ENCODE peak calls at places on chromosomes 1 and 21, in eight cellular contexts. W, N, S, G, A, D, M and L are unnamed samples.

GRCh38 chr1:172670791-172671190 is 11.9 kb downstream of the FASLG start:
- DNase-seq in G (no peak), M (no peak), A (no peak), D (no peak), N (no peak), W (no peak), S (no peak), L (no peak)

GRCh38 chr1:32705516-32705915 is 2.9 kb upstream of the SYNC start:
- DNase-seq in M (no peak), G (no peak), S (no peak), A (no peak), W (no peak), D (no peak), N (no peak), L (no peak)

GRCh38 chr1:116847688-116848531 is 61.8 kb upstream of the PTGFRN start:
- DNase-seq in D (no peak), N (no peak), W (no peak), A (no peak), M (no peak), G (peak), S (no peak), L (no peak)

GRCh38 chr1:84298688-84299535 is 2.6 kb upstream of the SAMD13 start:
- DNase-seq in N (no peak), D (peak), G (peak), M (peak), W (peak), S (no peak), A (peak), L (no peak)

GRCh38 chr1:223667484-223668182 is 2.1 kb upstream of the CAPN8 start:
- DNase-seq in G (no peak), D (no peak), A (no peak), W (no peak), N (no peak), M (no peak), S (no peak), L (no peak)

GRCh38 chr1:112894561-112895011 is 61.4 kb downstream of the SLC16A1 start:
- DNase-seq in S (no peak), D (no peak), M (no peak), N (no peak), W (no peak), G (no peak), A (no peak), L (peak)

GRCh38 chr1:155323729-155324040 is 3.0 kb downstream of the RUSC1 start:
- DNase-seq in D (peak), W (peak), G (peak), A (peak), N (peak), S (peak), M (peak), L (peak)

GRCh38 chr1:9317591-9318331 is 25.1 kb downstream of the SPSB1 start:
- DNase-seq in A (no peak), M (no peak), N (no peak), S (no peak), W (no peak), D (no peak), G (no peak), L (no peak)

GRCh38 chr21:41428847-41429246 is 2.8 kb downstream of the MX1 start:
- DNase-seq in W (no peak), A (no peak), N (no peak), D (no peak), S (no peak), M (no peak), G (no peak), L (no peak)

GRCh38 chr1:55400560-55400959 is 185.4 kb upstream of the USP24 start:
- DNase-seq in D (no peak), A (no peak), M (no peak), S (no peak), N (no peak), G (no peak), W (no peak), L (no peak)

GRCh38 chr1:53653200-53653575 is 85.8 kb downstream of the GLIS1 start:
- DNase-seq in A (no peak), N (no peak), W (no peak), D (no peak), M (no peak), G (no peak), S (no peak), L (no peak)

GRCh38 chr1:28811766-28812668 is at the start of gene OPRD1:
- DNase-seq in A (peak), W (peak), N (no peak), G (no peak), D (no peak), S (no peak), M (peak), L (no peak)

GRCh38 chr1:6347641-6348487 is 45.7 kb downstream of the ACOT7 start:
- DNase-seq in A (peak), N (no peak), M (peak), W (peak), D (peak), G (peak), S (no peak), L (no peak)

GRCh38 chr21:23968722-23969647 is 1638.3 kb downstream of the MRPL39 start:
- DNase-seq in N (no peak), D (peak), G (peak), M (peak), W (peak), A (no peak), S (no peak), L (no peak)

GRCh38 chr1:48677306-48678287 is 99.1 kb downstream of the BEND5 start:
- DNase-seq in W (peak), G (peak), S (peak), D (peak), A (peak), M (peak), N (no peak), L (no peak)

GRCh38 chr1:167332503-167332902 is 111.8 kb downstream of the POU2F1 start:
- DNase-seq in A (no peak), S (no peak), N (no peak), D (peak), M (no peak), W (no peak), G (no peak), L (no peak)

GRCh38 chr1:10626781-10627410 is 152.1 kb downstream of the PEX14 start:
- DNase-seq in G (no peak), M (no peak), S (no peak), D (no peak), W (no peak), A (no peak), N (no peak), L (no peak)

GRCh38 chr1:248421384-248421783 is 18.5 kb downstream of the OR2T1 start:
- DNase-seq in M (no peak), D (no peak), S (no peak), G (no peak), W (no peak), A (no peak), N (no peak), L (no peak)

GRCh38 chr1:31723828-31724359 is 20.1 kb upstream of the COL16A1 start:
- DNase-seq in W (no peak), A (peak), G (peak), D (peak), N (no peak), S (peak), M (peak), L (no peak)

GRCh38 chr1:58784758-58785423 is 1.0 kb upstream of the JUN start:
- DNase-seq in M (peak), D (peak), S (peak), W (peak), N (peak), A (peak), G (peak), L (peak)

GRCh38 chr1:169892819-169893644 is 664 bp downstream of the SCYL3 start:
- DNase-seq in N (no peak), D (no peak), W (no peak), G (peak), M (no peak), A (no peak), S (no peak), L (peak)

GRCh38 chr1:27878787-27879335 is 6.5 kb downstream of the THEMIS2 start:
- DNase-seq in W (no peak), G (no peak), N (no peak), A (no peak), S (no peak), M (no peak), D (no peak), L (no peak)

GRCh38 chr1:81030441-81030840 is 770.3 kb upstream of the ADGRL2 start:
- DNase-seq in S (no peak), A (no peak), N (no peak), W (no peak), D (no peak), M (no peak), G (no peak), L (no peak)

GRCh38 chr1:1841575-1841991 is 49.3 kb downstream of the GNB1 start:
- DNase-seq in G (no peak), M (no peak), W (no peak), D (no peak), A (no peak), S (no peak), N (no peak), L (no peak)

GRCh38 chr1:17451731-17452130 is 12.3 kb upstream of the RCC2 start:
- DNase-seq in A (no peak), N (no peak), W (no peak), S (no peak), G (no peak), M (no peak), D (no peak), L (no peak)

GRCh38 chr1:85857991-85858390 is 149.8 kb upstream of the ZNHIT6 start:
- DNase-seq in M (no peak), N (no peak), W (no peak), A (no peak), D (no peak), G (no peak), S (no peak), L (no peak)

GRCh38 chr1:61980561-61980960 is 214.1 kb upstream of the L1TD1 start:
- DNase-seq in N (no peak), W (no peak), M (no peak), S (no peak), D (no peak), A (no peak), G (no peak), L (no peak)

GRCh38 chr1:54400321-54400720 is 5.9 kb downstream of the SSBP3 start:
- DNase-seq in G (peak), S (no peak), A (no peak), M (no peak), D (no peak), N (no peak), W (no peak), L (no peak)

GRCh38 chr1:194174528-194174927 is 988.1 kb upstream of the B3GALT2 start:
- DNase-seq in A (no peak), M (no peak), S (no peak), G (no peak), W (no peak), D (no peak), N (no peak), L (no peak)

GRCh38 chr1:31215083-31215570 is 24.6 kb downstream of the NKAIN1 start:
- DNase-seq in W (no peak), M (no peak), D (no peak), N (no peak), G (no peak), S (no peak), A (no peak), L (no peak)

GRCh38 chr1:67735806-67736627 is 51.0 kb downstream of the GADD45A start:
- DNase-seq in S (peak), D (no peak), N (peak), A (no peak), W (peak), G (peak), M (peak), L (peak)

GRCh38 chr1:112172294-112172882 is 182.9 kb upstream of the KCND3 start:
- DNase-seq in S (peak), D (peak), W (no peak), A (peak), M (peak), N (no peak), G (no peak), L (no peak)

GRCh38 chr1:17709981-17710380 is 45.2 kb upstream of the ACTL8 start:
- DNase-seq in M (no peak), S (no peak), N (no peak), G (no peak), W (no peak), A (no peak), D (no peak), L (no peak)

GRCh38 chr1:159443063-159443750 is 3.7 kb downstream of the OR10J1 start:
- DNase-seq in A (no peak), N (no peak), M (no peak), D (no peak), W (no peak), G (no peak), S (no peak), L (no peak)

GRCh38 chr1:159442428-159442827 is 2.9 kb downstream of the OR10J1 start:
- DNase-seq in W (no peak), D (no peak), S (no peak), N (no peak), M (no peak), A (no peak), G (no peak), L (no peak)

GRCh38 chr1:159441360-159441759 is 1.8 kb downstream of the OR10J1 start:
- DNase-seq in S (no peak), A (no peak), N (no peak), G (no peak), M (no peak), W (no peak), D (no peak), L (no peak)

GRCh38 chr1:159448181-159448580 is 8.7 kb downstream of the OR10J1 start:
- DNase-seq in A (no peak), G (no peak), M (no peak), W (no peak), N (no peak), D (no peak), S (no peak), L (no peak)

DNA sequence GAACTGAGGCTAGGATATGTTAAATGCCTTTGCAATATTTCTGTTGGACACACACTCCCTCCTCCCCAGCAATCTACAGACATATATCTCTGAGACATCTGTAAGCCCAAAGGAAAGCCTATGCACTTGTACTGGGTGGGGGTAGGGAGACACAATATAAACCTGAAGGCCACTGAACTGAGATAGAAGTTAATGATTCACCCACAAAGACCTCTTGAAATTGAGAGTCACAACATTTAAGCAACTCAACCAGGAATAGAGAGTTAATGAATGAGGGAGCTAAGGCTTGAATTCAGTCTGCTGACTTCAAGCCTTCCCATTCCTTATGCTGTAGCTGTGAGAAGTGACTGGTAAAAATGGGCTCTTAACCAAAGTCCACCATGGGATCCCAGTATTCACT is 5.0 kb downstream of the OR10J1 start:
- DNase-seq in S (no peak), W (no peak), N (no peak), A (no peak), M (no peak), D (no peak), G (no peak), L (no peak)
- TF ChIP-seq CTCF in S (no peak), W (no peak), N (no peak), A (no peak), M (no peak), D (no peak), G (no peak), L (no peak)

GRCh38 chr1:178057131-178057765 is 36.7 kb upstream of the RASAL2 start:
- DNase-seq in G (no peak), M (no peak), W (no peak), A (no peak), S (no peak), N (no peak), D (no peak), L (no peak)

GRCh38 chr1:178057863-178058576 is 35.9 kb upstream of the RASAL2 start:
- DNase-seq in S (peak), M (no peak), N (no peak), G (no peak), A (no peak), D (no peak), W (no peak), L (peak)

GRCh38 chr1:178052650-178053461 is 41.0 kb upstream of the RASAL2 start:
- DNase-seq in G (no peak), W (no peak), A (no peak), N (no peak), D (no peak), M (no peak), S (no peak), L (no peak)

GRCh38 chr1:178055779-178056471 is 38.0 kb upstream of the RASAL2 start:
- DNase-seq in G (peak), M (no peak), A (no peak), N (no peak), D (no peak), S (no peak), W (no peak), L (no peak)

GRCh38 chr1:178055093-178055492 is 38.8 kb upstream of the RASAL2 start:
- DNase-seq in S (no peak), D (no peak), N (no peak), W (no peak), M (peak), A (no peak), G (no peak), L (no peak)
- TF ChIP-seq CTCF in S (no peak), D (peak), N (peak), W (peak), M (no peak), A (peak), G (peak), L (peak)

DNA sequence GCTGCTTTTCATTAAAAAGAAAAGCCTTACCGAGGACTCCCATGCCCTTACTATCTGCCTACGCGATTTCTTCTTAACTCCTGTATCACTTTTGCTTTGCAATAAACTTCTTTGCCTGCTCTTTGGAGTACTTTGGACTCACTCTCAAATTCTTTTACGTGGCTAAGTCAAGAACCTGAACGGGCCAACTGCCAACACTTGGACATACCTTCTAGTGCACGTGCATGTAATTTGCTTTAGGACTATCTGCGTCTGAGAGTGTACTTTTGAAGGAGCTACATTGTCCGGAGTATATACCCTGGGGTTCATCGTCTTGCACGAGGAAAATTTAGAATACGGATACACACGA is 3.6 kb upstream of the OTUD3 start:
- DNase-seq in A (no peak), N (no peak), W (no peak), D (no peak), M (no peak), G (no peak), S (no peak), L (no peak)
- TF ChIP-seq CTCF in A (no peak), N (no peak), W (no peak), D (no peak), M (no peak), G (no peak), S (no peak), L (no peak)

DNA sequence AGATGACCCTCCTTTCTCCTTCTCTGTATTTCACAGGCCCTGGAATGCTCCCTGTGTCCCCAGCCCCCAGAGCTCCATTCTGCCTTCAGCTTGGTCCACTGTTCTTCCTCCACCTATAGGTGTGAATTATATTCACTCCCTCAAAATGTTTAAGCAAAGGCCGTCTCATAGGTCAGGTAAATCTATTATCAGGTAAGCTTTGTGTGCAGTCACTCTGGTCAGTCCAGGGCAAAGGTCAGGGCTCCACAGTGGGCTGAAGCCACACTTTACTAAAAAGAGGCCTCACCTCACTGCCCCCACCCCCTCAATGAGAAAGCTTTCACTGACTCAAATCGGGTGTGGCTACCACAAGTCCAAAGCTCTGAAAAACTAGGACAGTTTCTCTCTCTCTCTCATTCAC is 65.9 kb downstream of the DNTTIP2 start:
- DNase-seq in S (no peak), A (no peak), N (no peak), G (no peak), W (no peak), D (no peak), M (no peak), L (peak)
- TF ChIP-seq CTCF in S (no peak), A (peak), N (no peak), G (no peak), W (no peak), D (no peak), M (no peak), L (no peak)

GRCh38 chr1:39571178-39571483 is 5.5 kb downstream of the PABPC4 start:
- DNase-seq in M (no peak), A (no peak), W (no peak), D (no peak), S (no peak), G (no peak), N (no peak), L (no peak)
- TF ChIP-seq CTCF in M (no peak), A (no peak), W (no peak), D (no peak), S (no peak), G (no peak), N (no peak), L (no peak)